ENCODE peak calls at places on chromosomes 13 and 19, in seven cellular contexts. R is ELR, M is body of pancreas, Z is M059J, B is GM23338, U is nucleus accumbens, P is fibroblast of lung. Q is an unnamed sample.
A peak's percentile ranks its signal among the peaks of the same experiment; 100 is the strongest.

GRCh38 chr19:40578442-40578908 is 1.8 kb downstream of the SHKBP1 start:
- DNase-seq in R (peak; percentile 57), B (peak; percentile 96), P (no peak), M (no peak), U (peak; percentile 11), Z (peak; percentile 50), Q (no peak)

GRCh38 chr13:102610296-102610895 is 13.6 kb downstream of the TPP2 start:
- DNase-seq in B (no peak), M (no peak), R (no peak), Z (no peak), P (no peak), U (no peak), Q (no peak)

GRCh38 chr19:35935911-35936737 is at the start of gene LRFN3:
- DNase-seq in P (peak; percentile 68), B (peak; percentile 97), R (peak; percentile 75), U (peak; percentile 65), M (peak; percentile 72), Z (peak; percentile 61), Q (peak; percentile 85)

GRCh38 chr13:70502944-70503343 is 394.7 kb upstream of the KLHL1 start:
- DNase-seq in P (no peak), B (peak; percentile 56), U (no peak), M (no peak), R (no peak), Z (no peak), Q (no peak)

GRCh38 chr19:1815605-1816529 is 3.8 kb upstream of the ATP8B3 start:
- DNase-seq in R (no peak), Z (no peak), M (no peak), P (no peak), U (no peak), B (no peak), Q (no peak)

GRCh38 chr19:3108775-3109174 is 14.6 kb downstream of the GNA11 start:
- DNase-seq in M (peak; percentile 63), B (peak; percentile 92), Z (peak; percentile 43), U (no peak), P (peak; percentile 53), R (peak; percentile 77), Q (peak; percentile 27)

GRCh38 chr19:35066691-35067563 is 25.4 kb downstream of the HPN start:
- DNase-seq in U (peak; percentile 80), M (peak; percentile 87), B (peak; percentile 98), P (peak; percentile 84), R (peak; percentile 81), Z (peak; percentile 71), Q (peak; percentile 90)

GRCh38 chr13:99265823-99266426 is 7.7 kb upstream of the GPR18 start:
- DNase-seq in P (peak; percentile 72), R (peak; percentile 73), M (no peak), B (peak; percentile 70), U (no peak), Z (peak; percentile 52), Q (no peak)

GRCh38 chr19:7823902-7824301 is 6.1 kb upstream of the EVI5L start:
- DNase-seq in Z (peak; percentile 12), R (no peak), P (no peak), M (no peak), U (no peak), B (no peak), Q (no peak)

GRCh38 chr13:33116321-33117010 is 100.2 kb downstream of the KL start:
- DNase-seq in B (no peak), M (no peak), U (no peak), P (no peak), R (no peak), Z (no peak), Q (no peak)

GRCh38 chr13:73767747-73768315 is 366.4 kb downstream of the KLF12 start:
- DNase-seq in U (no peak), P (no peak), Z (peak; percentile 6), R (peak; percentile 20), M (no peak), B (peak; percentile 59), Q (no peak)